ENCODE peak calls at places on chromosome 5, in nine cellular contexts. T, X, E, Z, P, C, J, G and Q are unnamed samples.

GRCh38 chr5:177607452-177608192 is 7.7 kb downstream of the B4GALT7 start:
- DNase-seq in T (peak), X (peak), E (peak), Z (peak), P (peak), C (peak), J (peak), G (peak), Q (peak)

GRCh38 chr5:109743770-109744212 is 54.1 kb downstream of the MAN2A1 start:
- DNase-seq in T (no peak), X (peak), E (no peak), Z (no peak), P (no peak), C (no peak), J (peak), G (no peak), Q (peak)

GRCh38 chr5:10734050-10734709 is 26.9 kb downstream of the DAP start:
- DNase-seq in T (no peak), X (no peak), E (no peak), Z (no peak), P (no peak), C (no peak), J (no peak), G (no peak), Q (peak)

GRCh38 chr5:65760504-65761275 is 38.7 kb downstream of the NLN start:
- DNase-seq in T (no peak), X (no peak), E (no peak), Z (peak), P (no peak), C (peak), J (peak), G (peak), Q (peak)

GRCh38 chr5:134958755-134959154 is 9.0 kb upstream of the CATSPER3 start:
- DNase-seq in T (no peak), X (no peak), E (no peak), Z (no peak), P (no peak), C (no peak), J (no peak), G (no peak), Q (peak)

GRCh38 chr5:88682797-88683496 is 200.0 kb downstream of the MEF2C start:
- DNase-seq in T (no peak), X (no peak), E (no peak), Z (no peak), P (no peak), C (no peak), J (no peak), G (no peak), Q (no peak)

GRCh38 chr5:998975-999501 is 9.6 kb upstream of the NKD2 start:
- DNase-seq in T (peak), X (no peak), E (peak), Z (peak), P (peak), C (no peak), J (no peak), G (no peak), Q (peak)

GRCh38 chr5:89372176-89372575 is 489.2 kb upstream of the MEF2C start:
- DNase-seq in T (no peak), X (peak), E (no peak), Z (no peak), P (no peak), C (no peak), J (no peak), G (no peak), Q (peak)

GRCh38 chr5:64505769-64506566 is at the start of gene RGS7BP:
- DNase-seq in T (peak), X (peak), E (peak), Z (peak), P (peak), C (peak), J (peak), G (peak), Q (peak)

GRCh38 chr5:124824637-124825158 is 78.3 kb upstream of the ZNF608 start:
- DNase-seq in T (no peak), X (peak), E (no peak), Z (peak), P (no peak), C (no peak), J (peak), G (no peak), Q (peak)
- H3K4me3 ChIP-seq in T (no peak), X (peak), E (no peak), Z (no peak), P (no peak), C (no peak), J (no peak), G (no peak), Q (no peak)

DNA sequence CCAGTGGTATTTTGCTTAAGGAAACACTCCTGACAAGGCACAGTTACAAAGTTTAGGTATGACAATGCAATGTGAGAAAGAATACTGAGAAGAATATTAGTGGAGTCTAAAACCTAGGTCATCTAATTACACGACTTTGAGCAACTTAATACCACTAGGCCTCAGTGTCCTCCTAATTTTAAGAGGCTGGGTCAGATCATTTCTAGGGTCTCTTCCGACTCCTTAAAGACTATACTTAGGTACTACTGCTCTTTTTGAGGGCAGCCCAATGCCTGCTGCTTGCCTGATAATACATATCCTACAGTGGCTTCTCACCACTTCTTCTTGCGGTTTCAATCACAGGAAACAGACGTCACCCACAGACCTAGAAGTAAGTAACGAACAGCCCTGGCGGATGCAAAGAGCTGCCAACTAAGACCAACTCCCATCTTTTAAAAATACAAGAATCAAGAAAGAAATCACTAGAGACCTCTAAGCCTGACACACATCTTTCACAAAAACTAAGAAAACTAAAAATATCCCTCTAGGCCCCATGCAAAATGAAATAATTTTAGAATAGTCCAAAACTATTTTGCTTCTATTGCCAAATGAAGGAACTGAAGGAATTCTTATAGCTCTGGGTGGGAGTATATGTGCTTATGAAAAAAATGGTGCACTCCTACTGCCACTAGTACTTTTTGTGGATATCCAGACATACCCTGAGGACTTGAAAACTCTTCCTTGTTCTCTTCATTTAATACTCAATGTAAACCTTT is 13.1 kb downstream of the DIAPH1 start:
- DNase-seq in T (no peak), X (no peak), E (no peak), Z (peak), P (peak), C (no peak), J (no peak), G (peak), Q (peak)
- H3K4me3 ChIP-seq in T (no peak), X (peak), E (no peak), Z (no peak), P (no peak), C (no peak), J (no peak), G (peak), Q (no peak)

GRCh38 chr5:159330131-159330530 is at the start of gene IL12B:
- DNase-seq in T (no peak), X (peak), E (no peak), Z (no peak), P (no peak), C (no peak), J (no peak), G (no peak), Q (no peak)

GRCh38 chr5:159336586-159337290 is 6.5 kb upstream of the IL12B start:
- DNase-seq in T (no peak), X (no peak), E (no peak), Z (no peak), P (no peak), C (no peak), J (no peak), G (no peak), Q (no peak)

GRCh38 chr5:159332800-159333563 is 2.7 kb upstream of the IL12B start:
- DNase-seq in T (no peak), X (no peak), E (no peak), Z (no peak), P (no peak), C (no peak), J (no peak), G (peak), Q (no peak)

DNA sequence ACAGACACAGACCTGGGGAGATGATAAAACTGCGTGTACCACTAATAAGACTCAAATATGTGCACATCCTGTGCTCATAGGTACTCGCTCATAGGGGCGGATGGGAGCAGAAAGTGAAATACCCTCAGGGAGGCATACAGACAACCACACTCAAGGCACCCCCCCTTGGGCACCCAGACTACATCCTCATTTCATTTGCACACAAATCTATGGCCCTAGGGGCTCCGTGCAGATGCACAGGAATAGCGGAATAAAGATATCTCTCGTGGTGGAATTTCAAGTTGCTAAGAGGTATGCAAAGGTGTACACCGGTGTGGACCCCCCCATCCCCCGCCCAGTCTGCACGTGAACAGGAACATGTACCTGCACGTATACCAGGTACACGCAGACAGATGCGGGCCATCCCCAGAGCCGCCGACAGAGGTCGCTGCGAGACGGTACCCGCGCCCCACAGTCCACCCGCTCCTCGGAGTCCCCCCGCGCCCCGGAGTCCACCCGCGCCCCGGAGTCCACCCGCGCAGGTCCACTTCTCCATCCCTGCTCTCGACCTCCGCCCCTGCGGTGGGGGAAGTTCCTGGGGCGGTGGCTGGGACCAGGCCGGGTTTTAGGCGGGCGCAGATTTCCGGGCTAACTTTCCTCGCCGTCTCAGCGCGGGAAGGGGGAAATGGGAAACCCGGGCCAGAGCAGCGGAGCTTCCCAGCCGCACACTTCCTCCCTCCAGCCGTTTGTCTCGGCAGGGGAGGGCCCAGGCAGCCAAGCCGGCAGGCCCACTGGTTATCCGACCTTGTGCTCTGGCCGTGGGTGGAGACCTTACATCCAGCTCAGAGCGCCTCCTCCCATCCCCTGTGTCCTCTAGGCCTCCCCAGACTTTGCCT is 1.0 kb upstream of the IL12B start:
- DNase-seq in T (peak), X (peak), E (peak), Z (peak), P (peak), C (peak), J (peak), G (peak), Q (peak)
- H3K4me3 ChIP-seq in T (peak), X (peak), E (peak), Z (no peak), P (peak), C (peak), J (peak), G (peak), Q (peak)

GRCh38 chr5:3121813-3122212 is 370.3 kb upstream of the IRX2 start:
- DNase-seq in T (peak), X (no peak), E (no peak), Z (no peak), P (no peak), C (no peak), J (no peak), G (no peak), Q (no peak)

GRCh38 chr5:3120013-3120412 is 368.5 kb upstream of the IRX2 start:
- DNase-seq in T (peak), X (no peak), E (no peak), Z (no peak), P (no peak), C (no peak), J (no peak), G (no peak), Q (no peak)

GRCh38 chr5:3118321-3118720 is 366.8 kb upstream of the IRX2 start:
- DNase-seq in T (peak), X (no peak), E (no peak), Z (no peak), P (no peak), C (no peak), J (no peak), G (no peak), Q (no peak)

GRCh38 chr5:3122216-3122615 is 370.7 kb upstream of the IRX2 start:
- DNase-seq in T (no peak), X (no peak), E (no peak), Z (no peak), P (no peak), C (no peak), J (no peak), G (no peak), Q (no peak)

DNA sequence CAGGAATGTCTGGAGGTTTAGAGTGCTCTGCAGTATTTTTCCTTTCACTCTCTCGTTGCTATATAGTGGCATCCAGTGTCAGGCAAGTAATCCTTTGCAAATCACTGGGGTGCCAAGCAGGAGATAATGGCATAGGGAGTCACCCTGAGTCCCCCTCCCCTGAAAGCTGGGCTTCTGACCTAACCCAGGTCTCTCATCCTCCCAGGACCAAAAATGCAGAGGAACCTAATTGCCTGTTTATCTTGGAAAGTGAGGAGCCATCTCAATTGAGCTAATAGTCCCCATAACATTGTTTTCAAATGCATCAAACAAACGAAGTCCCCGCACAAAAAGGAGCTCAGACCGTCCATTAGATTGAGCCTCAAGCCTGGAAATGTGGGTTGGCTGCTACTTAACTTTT is 368.0 kb upstream of the IRX2 start:
- DNase-seq in T (no peak), X (no peak), E (no peak), Z (no peak), P (no peak), C (no peak), J (no peak), G (no peak), Q (no peak)
- H3K4me3 ChIP-seq in T (no peak), X (no peak), E (no peak), Z (no peak), P (no peak), C (no peak), J (no peak), G (no peak), Q (no peak)

DNA sequence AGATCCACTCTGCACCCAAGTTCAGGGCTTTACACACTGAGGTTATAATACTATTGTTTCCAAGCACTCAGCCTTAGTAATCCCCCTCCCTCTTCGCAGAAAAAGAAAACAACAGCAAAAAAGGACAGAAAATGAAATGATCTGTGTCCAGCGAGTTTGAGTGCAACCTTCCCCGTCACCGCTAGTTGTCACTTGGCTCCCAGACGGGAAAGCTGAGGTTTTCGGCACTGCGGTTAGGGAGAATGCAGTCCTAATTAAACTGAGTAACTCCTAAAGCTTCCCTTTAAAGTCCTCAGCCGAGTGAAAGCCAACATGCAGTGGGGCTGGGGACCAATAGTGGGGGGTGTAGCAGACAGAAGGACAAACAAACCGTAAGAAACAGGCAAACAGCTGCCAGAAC is 786 bp downstream of the GLRA1 start:
- DNase-seq in T (no peak), X (no peak), E (no peak), Z (no peak), P (no peak), C (no peak), J (peak), G (no peak), Q (no peak)
- H3K4me3 ChIP-seq in T (no peak), X (no peak), E (no peak), Z (no peak), P (no peak), C (no peak), J (no peak), G (no peak), Q (no peak)

DNA sequence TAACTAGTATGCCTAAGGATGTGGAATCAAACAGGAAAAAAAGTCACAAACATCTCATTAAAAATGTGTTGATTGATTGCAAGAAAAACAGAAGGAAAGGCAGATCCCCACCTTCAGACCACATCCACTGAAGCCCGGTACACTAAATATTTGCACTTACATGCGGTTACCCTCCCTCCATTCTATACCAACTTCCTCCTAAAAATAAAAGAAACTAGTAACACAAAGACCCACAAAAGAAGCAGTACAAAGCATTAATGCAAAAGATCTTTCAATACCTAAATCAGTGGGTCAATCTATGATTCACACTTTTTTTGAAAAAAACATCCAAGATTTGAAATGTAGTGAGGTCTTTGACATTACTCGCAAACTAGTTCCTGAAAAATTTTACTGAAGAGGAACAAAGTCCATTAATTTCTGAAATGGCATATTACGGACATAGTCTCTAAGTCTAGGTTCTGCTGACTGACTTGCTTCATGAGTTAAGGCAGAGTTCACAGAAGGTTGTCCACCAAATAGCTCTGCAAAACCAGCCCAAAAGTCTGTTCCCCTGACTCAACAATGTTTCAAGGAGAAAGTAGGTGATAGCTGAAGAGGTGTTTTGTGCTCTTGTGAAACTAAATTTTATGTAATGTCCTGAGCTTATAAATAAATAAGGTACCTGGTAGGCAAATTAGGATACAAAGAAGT is 100.7 kb downstream of the PAM start:
- DNase-seq in T (no peak), X (no peak), E (no peak), Z (no peak), P (no peak), C (no peak), J (no peak), G (no peak), Q (peak)
- H3K4me3 ChIP-seq in T (no peak), X (peak), E (no peak), Z (no peak), P (no peak), C (no peak), J (no peak), G (no peak), Q (no peak)

GRCh38 chr5:54845567-54845941 is 139.8 kb downstream of the ESM1 start:
- DNase-seq in T (no peak), X (no peak), E (no peak), Z (no peak), P (no peak), C (no peak), J (no peak), G (no peak), Q (peak)

GRCh38 chr5:54841481-54841880 is 143.9 kb downstream of the ESM1 start:
- DNase-seq in T (no peak), X (no peak), E (no peak), Z (no peak), P (no peak), C (no peak), J (no peak), G (no peak), Q (no peak)

DNA sequence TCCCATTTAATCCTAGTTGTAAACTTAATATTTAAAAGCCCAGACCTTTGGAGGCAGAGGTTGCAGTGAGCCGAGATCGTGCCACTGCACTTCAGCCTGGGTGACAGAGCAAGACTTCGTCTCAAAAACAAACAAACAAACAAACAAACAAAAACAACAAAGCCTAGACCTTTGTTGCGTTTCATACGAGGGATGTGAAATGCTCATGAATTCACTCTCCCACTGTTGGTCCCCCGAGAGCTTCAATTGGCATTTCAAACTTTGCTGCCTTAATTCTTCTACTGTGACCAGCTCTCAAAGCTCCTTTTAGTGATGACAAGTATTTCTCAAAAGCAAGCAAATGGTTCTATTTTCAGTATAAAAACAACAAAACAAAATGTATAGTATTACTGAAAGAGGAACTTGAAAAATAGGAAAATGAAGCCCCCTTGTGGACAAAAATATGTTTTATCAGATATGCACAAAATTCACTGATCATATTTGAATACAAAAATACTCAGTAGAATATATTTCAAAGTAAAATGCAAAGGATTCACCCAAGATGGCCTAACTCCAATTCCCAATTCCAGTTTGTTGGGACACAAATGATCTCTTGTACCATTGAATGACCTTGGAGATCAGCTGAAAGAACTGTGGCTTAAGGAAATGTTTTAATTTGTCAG is 140.4 kb downstream of the ESM1 start:
- DNase-seq in T (no peak), X (peak), E (no peak), Z (no peak), P (no peak), C (no peak), J (peak), G (peak), Q (peak)
- H3K4me3 ChIP-seq in T (peak), X (peak), E (peak), Z (no peak), P (no peak), C (no peak), J (no peak), G (no peak), Q (no peak)